ENCODE peak calls at places on chromosomes 6 and 20, in ten cellular contexts. One of them, this sample, is unnamed. For H3K36me3 and H3K4me1, the result is how much of the 10 kb centered on the place peaks cover.

GRCh38 chr20:19706463-19706862 is 51.6 kb upstream of the RIN2 start:
- DNase-seq in ovary: no peak
- DNase-seq in PC-9: no peak
- DNase-seq in fibroblast of lung: no peak
- DNase-seq in CD8-positive, alpha-beta T cell: no peak
- DNase-seq in pancreas: no peak
- DNase-seq in PC-3: no peak
- DNase-seq in HepG2: no peak
- DNase-seq in Panc1: no peak
- DNase-seq in cardiac muscle cell: no peak
- DNase-seq in this sample: no peak

GRCh38 chr6:39488255-39488881 is 165.9 kb upstream of the KCNK16 start:
- DNase-seq in ovary: no peak
- DNase-seq in PC-9: no peak
- DNase-seq in fibroblast of lung: no peak
- DNase-seq in CD8-positive, alpha-beta T cell: no peak
- DNase-seq in pancreas: no peak
- DNase-seq in PC-3: no peak
- DNase-seq in HepG2: no peak
- DNase-seq in Panc1: no peak
- DNase-seq in cardiac muscle cell: no peak
- DNase-seq in this sample: no peak

GRCh38 chr6:15690451-15690961 is 27.7 kb upstream of the DTNBP1 start:
- DNase-seq in ovary: no peak
- DNase-seq in PC-9: no peak
- DNase-seq in fibroblast of lung: no peak
- DNase-seq in CD8-positive, alpha-beta T cell: no peak
- DNase-seq in pancreas: no peak
- DNase-seq in PC-3: peak
- DNase-seq in HepG2: no peak
- DNase-seq in Panc1: no peak
- DNase-seq in cardiac muscle cell: peak
- DNase-seq in this sample: no peak

GRCh38 chr6:168060521-168060931 is 18.5 kb downstream of the FRMD1 start:
- DNase-seq in ovary: peak
- DNase-seq in PC-9: peak
- DNase-seq in fibroblast of lung: peak
- DNase-seq in CD8-positive, alpha-beta T cell: no peak
- DNase-seq in pancreas: peak
- DNase-seq in PC-3: peak
- DNase-seq in HepG2: peak
- DNase-seq in Panc1: no peak
- DNase-seq in cardiac muscle cell: peak
- DNase-seq in this sample: no peak

GRCh38 chr6:39350723-39351505 is 28.4 kb upstream of the KCNK16 start:
- DNase-seq in ovary: no peak
- DNase-seq in PC-9: no peak
- DNase-seq in fibroblast of lung: no peak
- DNase-seq in CD8-positive, alpha-beta T cell: no peak
- DNase-seq in pancreas: no peak
- DNase-seq in PC-3: no peak
- DNase-seq in HepG2: no peak
- DNase-seq in Panc1: no peak
- DNase-seq in cardiac muscle cell: no peak
- DNase-seq in this sample: no peak

GRCh38 chr6:2937627-2938003 is 33.8 kb downstream of the SERPINB6 start:
- DNase-seq in ovary: no peak
- DNase-seq in PC-9: no peak
- DNase-seq in fibroblast of lung: no peak
- DNase-seq in CD8-positive, alpha-beta T cell: no peak
- DNase-seq in pancreas: no peak
- DNase-seq in PC-3: no peak
- DNase-seq in HepG2: no peak
- DNase-seq in Panc1: no peak
- DNase-seq in cardiac muscle cell: no peak
- DNase-seq in this sample: no peak

GRCh38 chr6:97813881-97814280 is 530.9 kb upstream of the MMS22L start:
- DNase-seq in ovary: no peak
- DNase-seq in PC-9: no peak
- DNase-seq in fibroblast of lung: no peak
- DNase-seq in CD8-positive, alpha-beta T cell: no peak
- DNase-seq in pancreas: no peak
- DNase-seq in PC-3: no peak
- DNase-seq in HepG2: no peak
- DNase-seq in Panc1: no peak
- DNase-seq in cardiac muscle cell: no peak
- DNase-seq in this sample: no peak

GRCh38 chr6:109187399-109188114 is 92.2 kb downstream of the CEP57L1 start:
- DNase-seq in ovary: peak
- DNase-seq in PC-9: peak
- DNase-seq in fibroblast of lung: peak
- DNase-seq in CD8-positive, alpha-beta T cell: peak
- DNase-seq in pancreas: peak
- DNase-seq in PC-3: peak
- DNase-seq in HepG2: peak
- DNase-seq in Panc1: peak
- DNase-seq in cardiac muscle cell: peak
- DNase-seq in this sample: peak

GRCh38 chr6:35642471-35643161 is 46.1 kb downstream of the FKBP5 start:
- DNase-seq in ovary: no peak
- DNase-seq in PC-9: no peak
- DNase-seq in fibroblast of lung: no peak
- DNase-seq in CD8-positive, alpha-beta T cell: no peak
- DNase-seq in pancreas: no peak
- DNase-seq in PC-3: no peak
- DNase-seq in HepG2: no peak
- DNase-seq in Panc1: no peak
- DNase-seq in cardiac muscle cell: peak
- DNase-seq in this sample: peak
- H3K36me3 ChIP-seq in ovary: under half
- H3K36me3 ChIP-seq in PC-9: under half
- H3K36me3 ChIP-seq in fibroblast of lung: under half
- H3K36me3 ChIP-seq in CD8-positive, alpha-beta T cell: under half
- H3K36me3 ChIP-seq in pancreas: under half
- H3K36me3 ChIP-seq in PC-3: under half
- H3K36me3 ChIP-seq in HepG2: under half
- H3K36me3 ChIP-seq in Panc1: under half
- H3K36me3 ChIP-seq in cardiac muscle cell: under half
- H3K36me3 ChIP-seq in this sample: under half

DNA sequence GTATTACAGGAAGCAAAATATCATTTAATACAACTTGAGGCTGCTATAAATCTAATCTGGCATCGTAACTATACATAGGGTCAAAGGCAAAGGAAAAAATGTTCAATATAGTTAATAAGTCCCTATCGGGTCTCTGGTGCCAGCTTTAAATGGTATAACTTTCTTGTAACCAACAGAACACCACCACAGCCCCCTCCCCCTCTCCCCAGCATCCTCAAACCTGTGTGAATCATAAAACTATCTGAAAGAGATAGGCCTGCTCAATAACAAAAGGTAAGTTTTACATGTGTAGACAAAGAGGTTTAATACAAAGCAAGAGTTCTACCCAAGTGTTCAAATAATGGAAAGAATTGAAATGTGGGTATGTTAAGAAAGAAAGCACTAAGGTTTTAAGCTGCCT is 12.2 kb downstream of the SMLR1 start:
- DNase-seq in ovary: no peak
- DNase-seq in PC-9: no peak
- DNase-seq in fibroblast of lung: no peak
- DNase-seq in CD8-positive, alpha-beta T cell: no peak
- DNase-seq in pancreas: no peak
- DNase-seq in PC-3: no peak
- DNase-seq in HepG2: no peak
- DNase-seq in Panc1: no peak
- DNase-seq in cardiac muscle cell: no peak
- DNase-seq in this sample: no peak
- H3K4me3 ChIP-seq in ovary: no peak
- H3K4me3 ChIP-seq in PC-9: no peak
- H3K4me3 ChIP-seq in fibroblast of lung: no peak
- H3K4me3 ChIP-seq in CD8-positive, alpha-beta T cell: no peak
- H3K4me3 ChIP-seq in pancreas: no peak
- H3K4me3 ChIP-seq in PC-3: no peak
- H3K4me3 ChIP-seq in HepG2: no peak
- H3K4me3 ChIP-seq in Panc1: no peak
- H3K4me3 ChIP-seq in cardiac muscle cell: no peak
- H3K4me3 ChIP-seq in this sample: no peak

GRCh38 chr6:36670271-36670670 is 8.2 kb upstream of the CDKN1A start:
- DNase-seq in ovary: no peak
- DNase-seq in PC-9: no peak
- DNase-seq in fibroblast of lung: no peak
- DNase-seq in CD8-positive, alpha-beta T cell: no peak
- DNase-seq in pancreas: no peak
- DNase-seq in PC-3: no peak
- DNase-seq in HepG2: no peak
- DNase-seq in Panc1: no peak
- DNase-seq in cardiac muscle cell: no peak
- DNase-seq in this sample: no peak
- H3K4me1 ChIP-seq in ovary: under half
- H3K4me1 ChIP-seq in PC-9: under half
- H3K4me1 ChIP-seq in fibroblast of lung: under half
- H3K4me1 ChIP-seq in CD8-positive, alpha-beta T cell: under half
- H3K4me1 ChIP-seq in pancreas: under half
- H3K4me1 ChIP-seq in PC-3: under half
- H3K4me1 ChIP-seq in HepG2: half or more
- H3K4me1 ChIP-seq in Panc1: under half
- H3K4me1 ChIP-seq in cardiac muscle cell: under half
- H3K4me1 ChIP-seq in this sample: under half

DNA sequence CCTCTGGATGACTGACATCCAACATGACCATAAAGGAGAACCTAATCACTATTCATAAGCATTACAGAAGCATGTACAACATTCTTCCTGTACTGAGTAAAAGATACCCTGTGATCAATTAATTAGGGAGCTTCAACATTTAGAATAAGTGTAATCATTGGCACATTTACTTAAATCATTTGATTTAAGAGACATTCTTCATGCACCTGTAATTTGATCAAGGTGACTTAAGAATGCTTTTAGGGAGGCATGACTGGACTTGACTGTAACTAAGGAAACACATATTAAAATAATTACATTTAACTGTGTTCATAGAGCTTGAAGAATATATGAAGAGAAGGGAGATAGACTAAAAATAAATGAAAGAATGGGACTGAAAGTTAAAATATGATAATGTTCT is 295.6 kb upstream of the ADGRB3 start:
- DNase-seq in ovary: no peak
- DNase-seq in PC-9: no peak
- DNase-seq in fibroblast of lung: no peak
- DNase-seq in CD8-positive, alpha-beta T cell: no peak
- DNase-seq in pancreas: no peak
- DNase-seq in PC-3: no peak
- DNase-seq in HepG2: no peak
- DNase-seq in Panc1: no peak
- DNase-seq in cardiac muscle cell: no peak
- DNase-seq in this sample: no peak
- H3K36me3 ChIP-seq in ovary: under half
- H3K36me3 ChIP-seq in PC-9: under half
- H3K36me3 ChIP-seq in fibroblast of lung: under half
- H3K36me3 ChIP-seq in CD8-positive, alpha-beta T cell: under half
- H3K36me3 ChIP-seq in pancreas: under half
- H3K36me3 ChIP-seq in PC-3: under half
- H3K36me3 ChIP-seq in HepG2: under half
- H3K36me3 ChIP-seq in Panc1: under half
- H3K36me3 ChIP-seq in cardiac muscle cell: under half
- H3K36me3 ChIP-seq in this sample: under half

DNA sequence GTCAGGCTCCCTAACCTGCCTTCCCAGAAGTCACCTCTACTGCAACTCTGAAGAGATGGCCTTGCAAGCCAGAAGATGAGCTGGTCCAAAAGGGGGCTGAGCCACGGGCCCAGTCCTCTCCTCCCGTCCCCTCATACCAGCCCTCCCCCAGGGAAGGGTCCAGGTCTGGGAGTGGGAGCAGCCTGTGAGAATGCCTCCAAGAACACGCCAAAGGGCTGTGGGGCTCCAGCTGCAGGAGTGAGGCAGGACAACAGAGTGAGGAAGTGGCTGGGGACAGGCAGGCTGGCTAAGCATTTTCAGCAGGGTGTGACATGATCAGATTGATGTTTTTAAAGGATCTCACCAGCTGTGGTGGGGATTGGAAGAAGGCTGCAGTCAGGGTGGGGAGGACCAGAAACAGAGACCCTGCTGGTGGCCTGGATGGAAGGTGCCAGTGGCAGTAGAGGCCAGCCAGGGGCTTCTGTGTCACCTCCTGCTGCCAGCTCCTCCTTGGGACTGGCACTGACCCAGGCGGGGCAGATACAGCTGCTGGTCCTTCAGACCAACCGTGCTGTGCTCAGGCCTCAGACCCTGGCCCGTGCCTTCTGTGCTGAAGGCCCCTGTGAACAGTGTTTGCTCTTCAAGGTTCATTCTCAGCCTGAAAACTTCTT is 257.6 kb downstream of the NRN1 start:
- DNase-seq in ovary: no peak
- DNase-seq in PC-9: no peak
- DNase-seq in fibroblast of lung: no peak
- DNase-seq in CD8-positive, alpha-beta T cell: no peak
- DNase-seq in pancreas: no peak
- DNase-seq in PC-3: no peak
- DNase-seq in HepG2: no peak
- DNase-seq in Panc1: no peak
- DNase-seq in cardiac muscle cell: no peak
- DNase-seq in this sample: no peak
- H3K4me3 ChIP-seq in ovary: no peak
- H3K4me3 ChIP-seq in PC-9: no peak
- H3K4me3 ChIP-seq in fibroblast of lung: no peak
- H3K4me3 ChIP-seq in CD8-positive, alpha-beta T cell: no peak
- H3K4me3 ChIP-seq in pancreas: no peak
- H3K4me3 ChIP-seq in PC-3: no peak
- H3K4me3 ChIP-seq in HepG2: no peak
- H3K4me3 ChIP-seq in Panc1: no peak
- H3K4me3 ChIP-seq in cardiac muscle cell: no peak
- H3K4me3 ChIP-seq in this sample: no peak

GRCh38 chr6:44540881-44541280 is 153.4 kb downstream of the CDC5L start:
- DNase-seq in ovary: no peak
- DNase-seq in PC-9: no peak
- DNase-seq in fibroblast of lung: no peak
- DNase-seq in CD8-positive, alpha-beta T cell: no peak
- DNase-seq in pancreas: no peak
- DNase-seq in PC-3: no peak
- DNase-seq in HepG2: no peak
- DNase-seq in Panc1: no peak
- DNase-seq in cardiac muscle cell: no peak
- DNase-seq in this sample: no peak
- H3K4me1 ChIP-seq in ovary: under half
- H3K4me1 ChIP-seq in PC-9: under half
- H3K4me1 ChIP-seq in fibroblast of lung: under half
- H3K4me1 ChIP-seq in CD8-positive, alpha-beta T cell: under half
- H3K4me1 ChIP-seq in pancreas: under half
- H3K4me1 ChIP-seq in PC-3: under half
- H3K4me1 ChIP-seq in HepG2: under half
- H3K4me1 ChIP-seq in Panc1: under half
- H3K4me1 ChIP-seq in cardiac muscle cell: under half
- H3K4me1 ChIP-seq in this sample: under half

DNA sequence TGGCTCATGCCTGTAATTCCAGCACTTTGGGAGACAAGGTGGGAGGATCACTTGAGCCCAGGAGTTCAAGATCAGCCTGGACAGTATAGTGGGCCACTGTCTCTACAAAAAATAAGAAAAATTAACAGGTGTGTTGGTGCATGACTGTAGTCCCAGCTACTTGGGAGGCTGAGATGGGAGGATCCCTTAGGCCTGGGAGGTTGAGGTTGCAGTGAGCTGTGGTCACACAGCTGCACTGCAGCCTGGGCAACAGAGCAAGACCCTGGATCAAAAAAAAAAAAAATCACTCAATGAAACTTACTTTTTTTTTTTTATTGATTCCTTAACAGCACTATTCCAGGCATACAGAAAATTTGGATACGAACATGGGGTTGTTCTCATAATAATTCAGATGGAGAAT is 14.0 kb downstream of the CDKAL1 start:
- DNase-seq in ovary: no peak
- DNase-seq in PC-9: no peak
- DNase-seq in fibroblast of lung: no peak
- DNase-seq in CD8-positive, alpha-beta T cell: no peak
- DNase-seq in pancreas: no peak
- DNase-seq in PC-3: no peak
- DNase-seq in HepG2: no peak
- DNase-seq in Panc1: no peak
- DNase-seq in cardiac muscle cell: no peak
- DNase-seq in this sample: no peak
- H3K36me3 ChIP-seq in ovary: under half
- H3K36me3 ChIP-seq in PC-9: under half
- H3K36me3 ChIP-seq in fibroblast of lung: under half
- H3K36me3 ChIP-seq in CD8-positive, alpha-beta T cell: under half
- H3K36me3 ChIP-seq in pancreas: under half
- H3K36me3 ChIP-seq in PC-3: under half
- H3K36me3 ChIP-seq in HepG2: under half
- H3K36me3 ChIP-seq in Panc1: under half
- H3K36me3 ChIP-seq in cardiac muscle cell: under half
- H3K36me3 ChIP-seq in this sample: under half